ENCODE peak calls at places on chromosome 20, in eight cellular contexts. G is left lobe of liver; M is heart right ventricle; I is foreskin keratinocyte; T is stimulated activated naive CD8-positive, alpha-beta T cell treated with anti-CD3 and anti-CD28 coated beads, Interleukin-15, amount 100 ng/mL, for 72 hours; C is A549; X is T-cell; B is T-helper 17 cell. P is an unnamed sample.

GRCh38 chr20:22568872-22569344 is 15.5 kb downstream of the FOXA2 start:
- ATAC-seq in G (no peak), M (no peak), I (no peak), T (no peak), C (peak), X (no peak), B (no peak), P (no peak)

GRCh38 chr20:11660673-11661072 is 257.0 kb upstream of the BTBD3 start:
- ATAC-seq in G (peak), M (no peak), I (no peak), T (no peak), C (no peak), X (no peak), B (no peak), P (no peak)

GRCh38 chr20:22446613-22447447 is 137.5 kb downstream of the FOXA2 start:
- ATAC-seq in G (no peak), M (no peak), I (peak), T (no peak), C (no peak), X (no peak), B (no peak), P (no peak)

GRCh38 chr20:42125426-42125825 is 507.2 kb upstream of the CHD6 start:
- ATAC-seq in G (no peak), M (no peak), I (no peak), T (no peak), C (no peak), X (no peak), B (no peak), P (no peak)

GRCh38 chr20:24379116-24379927 is 90.1 kb upstream of the SYNDIG1 start:
- ATAC-seq in G (no peak), M (no peak), I (no peak), T (no peak), C (peak), X (no peak), B (no peak), P (no peak)

GRCh38 chr20:63893999-63894357 is 948 bp upstream of the DNAJC5 start:
- ATAC-seq in G (no peak), M (no peak), I (no peak), T (no peak), C (no peak), X (no peak), B (no peak), P (no peak)

GRCh38 chr20:37839432-37839827 is 63.5 kb upstream of the VSTM2L start:
- ATAC-seq in G (no peak), M (no peak), I (no peak), T (no peak), C (no peak), X (no peak), B (no peak), P (no peak)

GRCh38 chr20:32792316-32792715 is 27.4 kb upstream of the MAPRE1 start:
- ATAC-seq in G (no peak), M (no peak), I (peak), T (peak), C (no peak), X (peak), B (peak), P (no peak)

GRCh38 chr20:50027611-50028105 is 44.9 kb downstream of the SNAI1 start:
- ATAC-seq in G (peak), M (peak), I (no peak), T (no peak), C (peak), X (no peak), B (no peak), P (peak)

GRCh38 chr20:63708301-63709148 is 686 bp downstream of the ZGPAT start:
- ATAC-seq in G (no peak), M (no peak), I (no peak), T (peak), C (peak), X (no peak), B (no peak), P (peak)

GRCh38 chr20:20137851-20138250 is 85.5 kb downstream of the CFAP61 start:
- ATAC-seq in G (no peak), M (no peak), I (no peak), T (no peak), C (no peak), X (no peak), B (no peak), P (no peak)

GRCh38 chr20:49343246-49343645 is 65.4 kb upstream of the ZNFX1 start:
- ATAC-seq in G (no peak), M (no peak), I (no peak), T (no peak), C (peak), X (no peak), B (no peak), P (no peak)

GRCh38 chr20:41072099-41072798 is 43.6 kb downstream of the TOP1 start:
- ATAC-seq in G (peak), M (no peak), I (peak), T (no peak), C (peak), X (peak), B (no peak), P (peak)

GRCh38 chr20:17848649-17849048 is 119.9 kb downstream of the SNX5 start:
- ATAC-seq in G (no peak), M (no peak), I (no peak), T (no peak), C (no peak), X (no peak), B (peak), P (no peak)